ENCODE peak calls at places on chromosomes 11 and 22, in six cellular contexts. W, V, N, E, P and S are unnamed samples.

GRCh38 chr11:44621784-44622183 is 56.3 kb downstream of the CD82 start:
- DNase-seq in W (no peak), V (no peak), N (no peak), E (no peak), P (no peak), S (no peak)

GRCh38 chr22:22143448-22143847 is 101.1 kb upstream of the VPREB1 start:
- DNase-seq in W (no peak), V (no peak), N (no peak), E (no peak), P (no peak), S (no peak)

GRCh38 chr11:93143800-93144199 is 54.0 kb downstream of the SLC36A4 start:
- DNase-seq in W (no peak), V (no peak), N (no peak), E (no peak), P (peak; percentile 39), S (no peak)

GRCh38 chr11:116852261-116853125 is 15.1 kb upstream of the APOA1 start:
- DNase-seq in W (no peak), V (no peak), N (no peak), E (peak; percentile 44), P (peak; percentile 47), S (no peak)

GRCh38 chr22:44625981-44626687 is 75.9 kb upstream of the PRR5 start:
- DNase-seq in W (peak; percentile 72), V (peak; percentile 39), N (peak; percentile 80), E (peak; percentile 43), P (peak; percentile 71), S (peak; percentile 34)

GRCh38 chr22:42611076-42611475 is 3.6 kb downstream of the POLDIP3 start:
- DNase-seq in W (no peak), V (no peak), N (no peak), E (no peak), P (no peak), S (no peak)

GRCh38 chr11:1815751-1816150 is 19.0 kb upstream of the SYT8 start:
- DNase-seq in W (no peak), V (no peak), N (no peak), E (no peak), P (no peak), S (no peak)

GRCh38 chr22:49533886-49534285 is 293.8 kb downstream of the BRD1 start:
- DNase-seq in W (no peak), V (no peak), N (no peak), E (no peak), P (no peak), S (no peak)

GRCh38 chr11:17513853-17514252 is 30.4 kb downstream of the USH1C start:
- DNase-seq in W (no peak), V (no peak), N (no peak), E (no peak), P (no peak), S (no peak)

GRCh38 chr11:62324738-62325556 is 12.3 kb upstream of the ASRGL1 start:
- DNase-seq in W (peak; percentile 31), V (no peak), N (peak; percentile 5), E (peak; percentile 9), P (peak; percentile 67), S (no peak)

GRCh38 chr11:3127706-3128355 is 37.3 kb downstream of the OSBPL5 start:
- DNase-seq in W (no peak), V (no peak), N (no peak), E (no peak), P (no peak), S (no peak)

GRCh38 chr11:86912238-86912637 is 43.0 kb downstream of the FZD4 start:
- DNase-seq in W (no peak), V (no peak), N (no peak), E (no peak), P (no peak), S (no peak)

GRCh38 chr11:118171274-118172062 is 5.0 kb downstream of the SCN2B start:
- DNase-seq in W (peak; percentile 69), V (peak; percentile 62), N (peak; percentile 94), E (peak; percentile 25), P (peak; percentile 62), S (peak; percentile 89)

GRCh38 chr11:36449566-36450390 is 60.3 kb downstream of the TRAF6 start:
- DNase-seq in W (no peak), V (no peak), N (no peak), E (peak; percentile 35), P (peak; percentile 20), S (no peak)

GRCh38 chr11:115518983-115519382 is 14.8 kb upstream of the CADM1 start:
- DNase-seq in W (no peak), V (peak; percentile 50), N (no peak), E (no peak), P (no peak), S (no peak)

GRCh38 chr22:23793326-23793725 is 6.6 kb downstream of the SMARCB1 start:
- DNase-seq in W (no peak), V (no peak), N (no peak), E (no peak), P (no peak), S (no peak)

GRCh38 chr11:19868281-19868821 is 155.7 kb downstream of the NAV2 start:
- DNase-seq in W (no peak), V (peak; percentile 78), N (no peak), E (peak; percentile 75), P (no peak), S (no peak)

GRCh38 chr11:116072133-116072532 is 567.9 kb upstream of the CADM1 start:
- DNase-seq in W (no peak), V (no peak), N (no peak), E (no peak), P (no peak), S (no peak)

GRCh38 chr11:115197433-115197832 is 306.8 kb downstream of the CADM1 start:
- DNase-seq in W (no peak), V (no peak), N (no peak), E (no peak), P (no peak), S (no peak)